ENCODE peak calls at places on chromosomes 13 and 19, in seven cellular contexts. X, B, N, R, Z, E and A are unnamed samples. For H3K9me3 and H3K4me1, the result is how much of the 10 kb centered on the place peaks cover.

GRCh38 chr13:28470286-28470685 is 24.6 kb downstream of the FLT1 start:
- DNase-seq in X (no peak), B (no peak), Z (no peak), N (no peak), R (no peak), E (no peak), A (no peak)

GRCh38 chr13:105202384-105202783 is 1333.1 kb downstream of the EFNB2 start:
- DNase-seq in R (peak), X (peak), Z (no peak), N (no peak), E (peak), B (no peak), A (no peak)

GRCh38 chr19:35696835-35697234 is 7.5 kb upstream of the ZBTB32 start:
- DNase-seq in X (no peak), Z (no peak), E (no peak), B (no peak), R (no peak), N (no peak), A (no peak)

GRCh38 chr19:29119582-29119981 is 93.4 kb downstream of the UQCRFS1 start:
- DNase-seq in X (peak), N (no peak), R (no peak), Z (no peak), B (no peak), E (no peak), A (no peak)

GRCh38 chr13:91368676-91369425 is 21.4 kb downstream of the MIR17HG start:
- DNase-seq in E (no peak), N (no peak), X (no peak), Z (no peak), B (no peak), R (no peak), A (no peak)

GRCh38 chr19:10998045-10998533 is 37.3 kb downstream of the SMARCA4 start:
- DNase-seq in B (no peak), N (no peak), E (no peak), Z (no peak), X (no peak), R (no peak), A (no peak)

GRCh38 chr13:20411638-20412342 is 113.9 kb downstream of the CRYL1 start:
- DNase-seq in N (no peak), E (no peak), X (no peak), Z (no peak), B (no peak), R (no peak), A (peak)

GRCh38 chr13:98105929-98106336 is 37.0 kb upstream of the FARP1 start:
- DNase-seq in B (peak), Z (peak), R (no peak), X (no peak), N (no peak), E (peak), A (no peak)

GRCh38 chr13:88800505-88800904 is 1129.3 kb downstream of the SLITRK5 start:
- DNase-seq in Z (no peak), B (no peak), E (no peak), N (no peak), X (no peak), R (no peak), A (no peak)

GRCh38 chr13:99075268-99076191 is 97.7 kb upstream of the DOCK9 start:
- DNase-seq in Z (no peak), R (no peak), B (no peak), N (no peak), X (no peak), E (no peak), A (peak)

GRCh38 chr13:64078480-64078936 is 2662.9 kb upstream of the PCDH20 start:
- DNase-seq in B (no peak), X (no peak), Z (no peak), E (no peak), R (no peak), N (no peak), A (no peak)

GRCh38 chr19:33219261-33219812 is 6.3 kb downstream of the SLC7A10 start:
- DNase-seq in X (peak), B (no peak), Z (no peak), R (no peak), N (no peak), E (no peak), A (no peak)

GRCh38 chr19:28319918-28320317 is 893.0 kb downstream of the UQCRFS1 start:
- DNase-seq in N (no peak), E (no peak), R (no peak), X (no peak), B (no peak), Z (no peak), A (no peak)

GRCh38 chr19:4713384-4713951 is 10.2 kb downstream of the DPP9 start:
- DNase-seq in X (no peak), N (no peak), E (no peak), B (peak), Z (no peak), R (peak), A (no peak)

GRCh38 chr19:57820599-57820998 is 5.9 kb upstream of the ZNF552 start:
- DNase-seq in N (no peak), X (no peak), R (no peak), E (no peak), B (no peak), Z (no peak), A (no peak)

GRCh38 chr19:49799798-49800376 is 13.2 kb downstream of the FUZ start:
- DNase-seq in Z (no peak), E (no peak), X (peak), R (no peak), B (no peak), N (no peak), A (no peak)

GRCh38 chr19:44576843-44577565 is 36.4 kb upstream of the IGSF23 start:
- DNase-seq in Z (peak), X (peak), E (peak), B (no peak), R (peak), N (no peak), A (no peak)

GRCh38 chr13:68636784-68637183 is 1406.6 kb upstream of the PCDH9 start:
- DNase-seq in N (no peak), R (no peak), X (no peak), B (no peak), E (no peak), Z (no peak), A (no peak)

GRCh38 chr13:108974686-108975085 is 345.3 kb downstream of the MYO16 start:
- DNase-seq in Z (no peak), B (no peak), R (no peak), X (no peak), N (no peak), E (no peak), A (no peak)

GRCh38 chr19:3046621-3047306 is 15.5 kb downstream of the TLE5 start:
- DNase-seq in E (peak), X (peak), B (no peak), Z (no peak), N (no peak), R (no peak), A (no peak)

GRCh38 chr19:33434090-33434885 is 60.8 kb downstream of the CEBPG start:
- DNase-seq in R (no peak), B (no peak), Z (peak), N (no peak), E (no peak), X (no peak), A (no peak)

GRCh38 chr19:10104665-10105221 is 1.4 kb upstream of the PPAN start:
- DNase-seq in X (no peak), E (no peak), Z (no peak), N (no peak), B (no peak), R (no peak), A (peak)

GRCh38 chr13:95607363-95607762 is 37.1 kb downstream of the DZIP1 start:
- DNase-seq in X (no peak), R (no peak), B (no peak), E (no peak), N (no peak), Z (no peak), A (no peak)

GRCh38 chr19:17966497-17967257 is at the start of gene KCNN1:
- DNase-seq in E (peak), R (no peak), B (no peak), X (peak), N (no peak), Z (no peak), A (no peak)

GRCh38 chr13:73421310-73421912 is 362.6 kb downstream of the KLF5 start:
- DNase-seq in Z (no peak), E (no peak), R (peak), X (no peak), N (no peak), B (no peak), A (no peak)

GRCh38 chr13:77028202-77028601 is 1.2 kb upstream of the FBXL3 start:
- DNase-seq in N (no peak), R (no peak), Z (no peak), E (no peak), X (no peak), B (peak), A (no peak)

GRCh38 chr13:39105110-39105509 is 66.9 kb downstream of the NHLRC3 start:
- DNase-seq in Z (no peak), N (no peak), X (no peak), E (peak), R (no peak), B (no peak), A (no peak)

GRCh38 chr13:79393564-79394249 is 12.3 kb downstream of the RBM26 start:
- DNase-seq in R (no peak), N (no peak), X (no peak), B (no peak), E (no peak), Z (peak), A (peak)

GRCh38 chr19:38079926-38080380 is 144.1 kb downstream of the DPF1 start:
- DNase-seq in E (peak), B (no peak), N (no peak), Z (no peak), R (no peak), X (no peak), A (no peak)

GRCh38 chr19:55206664-55207500 is 2.4 kb downstream of the PTPRH start:
- DNase-seq in Z (peak), X (peak), N (no peak), R (peak), E (peak), B (peak), A (no peak)

GRCh38 chr13:39330504-39330903 is 272.5 kb downstream of the LHFPL6 start:
- DNase-seq in X (no peak), R (no peak), E (no peak), B (no peak), N (no peak), Z (no peak), A (no peak)

GRCh38 chr13:40433577-40433976 is 232.9 kb downstream of the FOXO1 start:
- DNase-seq in Z (no peak), N (no peak), R (no peak), X (no peak), E (no peak), B (no peak), A (peak)

DNA sequence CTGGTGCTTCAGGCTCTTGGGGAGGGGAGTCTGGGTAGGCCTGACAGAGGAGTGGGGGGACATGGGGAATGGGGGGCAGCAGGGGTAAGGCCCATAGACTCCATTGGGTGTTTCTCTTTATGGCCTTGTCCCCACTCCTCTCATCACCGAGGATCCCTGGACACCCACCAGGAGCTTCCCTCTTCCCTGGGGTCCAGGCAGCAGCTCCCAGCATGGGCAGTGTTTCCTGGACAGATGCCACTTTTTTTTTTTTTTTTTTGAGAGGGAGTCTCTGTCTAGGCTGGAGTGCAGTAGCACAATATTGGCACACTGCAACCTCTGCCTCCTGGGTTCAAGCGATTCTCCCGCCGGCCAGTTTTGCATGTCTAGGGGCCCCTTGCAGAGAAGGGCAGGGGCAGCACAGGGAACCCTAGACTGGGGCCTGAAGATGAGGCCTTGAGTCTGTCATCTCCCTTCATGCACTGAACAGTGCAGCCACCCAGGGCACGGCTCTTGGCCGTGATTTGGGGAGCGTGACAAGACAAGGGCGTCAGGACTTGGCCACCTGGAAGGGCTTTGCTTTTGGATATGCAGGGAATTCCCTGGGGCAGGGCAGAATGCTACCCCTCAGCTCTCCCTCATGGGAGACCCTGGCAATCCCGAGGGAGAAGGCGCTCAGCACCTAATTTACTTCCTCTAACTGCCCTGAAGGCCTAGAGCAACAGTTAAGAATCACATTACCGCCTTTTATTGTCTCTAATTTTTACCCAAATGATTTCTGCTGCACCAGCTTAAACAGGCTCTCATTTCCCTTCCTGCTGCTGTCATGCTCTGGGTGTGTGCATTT is 213.9 kb upstream of the ZNF536 start:
- DNase-seq in B (no peak), R (no peak), Z (no peak), N (no peak), E (no peak), X (no peak), A (no peak)
- H3K9me3 ChIP-seq in B (under half), R (under half), Z (under half), N (under half), E (under half), X (under half), A (under half)

GRCh38 chr19:31330237-31330636 is 19.0 kb downstream of the TSHZ3 start:
- DNase-seq in E (no peak), Z (no peak), X (no peak), N (no peak), B (no peak), R (no peak), A (no peak)
- H3K4me1 ChIP-seq in E (under half), Z (under half), X (under half), N (under half), B (under half), R (under half), A (under half)

GRCh38 chr19:52069653-52070052 is 21.0 kb upstream of the ZNF432 start:
- DNase-seq in B (no peak), X (no peak), Z (no peak), E (no peak), N (no peak), R (no peak), A (no peak)
- H3K9me3 ChIP-seq in B (half or more), X (under half), Z (half or more), E (half or more), N (half or more), R (under half), A (half or more)

GRCh38 chr19:13429563-13429962 is 76.7 kb downstream of the CACNA1A start:
- DNase-seq in X (no peak), N (no peak), B (no peak), Z (no peak), E (no peak), R (no peak), A (no peak)

GRCh38 chr19:13427273-13428051 is 78.8 kb downstream of the CACNA1A start:
- DNase-seq in R (no peak), B (no peak), E (no peak), N (no peak), X (no peak), Z (no peak), A (no peak)

GRCh38 chr19:13425151-13425550 is 81.1 kb downstream of the CACNA1A start:
- DNase-seq in X (no peak), N (no peak), R (no peak), E (no peak), B (no peak), Z (peak), A (no peak)

GRCh38 chr19:13430790-13431582 is 75.3 kb downstream of the CACNA1A start:
- DNase-seq in X (peak), N (no peak), R (peak), E (peak), Z (peak), B (no peak), A (peak)

GRCh38 chr19:13428352-13428751 is 77.9 kb downstream of the CACNA1A start:
- DNase-seq in Z (no peak), E (peak), R (peak), B (no peak), N (no peak), X (no peak), A (peak)
- H3K4me1 ChIP-seq in Z (under half), E (under half), R (under half), B (under half), N (under half), X (under half), A (under half)